ENCODE peak calls at places on chromosomes 6 and 20, in nine cellular contexts. N is tibial artery; T is MM.1S; X is keratinocyte; U is Panc1; S is A549; M is neuronal stem cell; O is CD8-positive, alpha-beta memory T cell; Y is pancreas. B is an unnamed sample.

GRCh38 chr6:45504947-45505346 is 127.2 kb upstream of the SUPT3H start:
- DNase-seq in N (no peak), T (no peak), X (no peak), U (no peak), S (no peak), M (peak; percentile 49), O (no peak), Y (no peak), B (no peak)

GRCh38 chr20:23033918-23034317 is 1.2 kb upstream of the SSTR4 start:
- DNase-seq in N (no peak), T (no peak), X (no peak), U (no peak), S (no peak), M (no peak), O (no peak), Y (no peak), B (no peak)

GRCh38 chr20:21505810-21506530 is 7.9 kb downstream of the NKX2-2 start:
- DNase-seq in N (no peak), T (peak; percentile 66), X (no peak), U (no peak), S (peak; percentile 80), M (peak; percentile 73), O (peak; percentile 49), Y (peak; percentile 75), B (peak; percentile 46)

GRCh38 chr20:58150772-58151171 is 77.7 kb downstream of the ANKRD60 start:
- DNase-seq in N (no peak), T (no peak), X (no peak), U (no peak), S (no peak), M (peak; percentile 36), O (no peak), Y (no peak), B (no peak)

GRCh38 chr20:49233226-49233625 is 14.0 kb downstream of the DDX27 start:
- DNase-seq in N (no peak), T (no peak), X (no peak), U (no peak), S (no peak), M (no peak), O (no peak), Y (no peak), B (no peak)

GRCh38 chr6:13383280-13384163 is 55.2 kb upstream of the TBC1D7 start:
- DNase-seq in N (no peak), T (peak; percentile 91), X (no peak), U (no peak), S (no peak), M (no peak), O (peak; percentile 52), Y (no peak), B (no peak)

GRCh38 chr20:41428285-41428684 is 61.7 kb upstream of the EMILIN3 start:
- DNase-seq in N (no peak), T (no peak), X (peak; percentile 28), U (no peak), S (peak; percentile 22), M (no peak), O (peak; percentile 6), Y (no peak), B (no peak)

GRCh38 chr6:143940011-143940597 is 68.0 kb downstream of the PLAGL1 start:
- DNase-seq in N (no peak), T (peak; percentile 58), X (no peak), U (peak; percentile 28), S (peak; percentile 65), M (no peak), O (peak; percentile 45), Y (no peak), B (no peak)

GRCh38 chr20:56348306-56348695 is 10.5 kb upstream of the FAM210B start:
- DNase-seq in N (no peak), T (no peak), X (no peak), U (no peak), S (no peak), M (no peak), O (no peak), Y (no peak), B (no peak)

GRCh38 chr6:31079656-31080261 is 32.6 kb downstream of the C6orf15 start:
- DNase-seq in N (peak; percentile 76), T (peak; percentile 70), X (no peak), U (no peak), S (peak; percentile 55), M (peak; percentile 65), O (peak; percentile 49), Y (peak; percentile 63), B (peak; percentile 48)

GRCh38 chr6:33162471-33162870 is 29.8 kb downstream of the COL11A2 start:
- DNase-seq in N (no peak), T (no peak), X (no peak), U (no peak), S (no peak), M (no peak), O (no peak), Y (no peak), B (no peak)

GRCh38 chr6:138346302-138347195 is 31.2 kb upstream of the SMIM28 start:
- DNase-seq in N (no peak), T (peak; percentile 76), X (no peak), U (no peak), S (no peak), M (no peak), O (no peak), Y (no peak), B (no peak)

GRCh38 chr20:46578745-46579144 is 28.3 kb upstream of the OCSTAMP start:
- DNase-seq in N (no peak), T (no peak), X (no peak), U (no peak), S (no peak), M (no peak), O (no peak), Y (no peak), B (no peak)
- H3K4me3 ChIP-seq in N (no peak overlapping the region), T (no peak overlapping the region), X (no peak overlapping the region), U (no peak overlapping the region), S (no peak overlapping the region), M (no peak overlapping the region), O (no peak overlapping the region), Y (no peak overlapping the region), B (no peak overlapping the region)

GRCh38 chr6:168851460-168852103 is 402.1 kb downstream of the THBS2 start:
- DNase-seq in N (no peak), T (peak; percentile 6), X (no peak), U (no peak), S (no peak), M (no peak), O (no peak), Y (no peak), B (no peak)

GRCh38 chr6:168848797-168849196 is 404.8 kb downstream of the THBS2 start:
- DNase-seq in N (no peak), T (no peak), X (no peak), U (no peak), S (no peak), M (no peak), O (no peak), Y (no peak), B (no peak)

GRCh38 chr6:168852336-168852884 is 401.2 kb downstream of the THBS2 start:
- DNase-seq in N (no peak), T (no peak), X (no peak), U (no peak), S (no peak), M (no peak), O (no peak), Y (no peak), B (no peak)

GRCh38 chr6:168849459-168849858 is 404.2 kb downstream of the THBS2 start:
- DNase-seq in N (no peak), T (no peak), X (no peak), U (no peak), S (no peak), M (no peak), O (no peak), Y (no peak), B (no peak)
- H3K27ac ChIP-seq in N (no peak overlapping the region), T (no peak overlapping the region), X (no peak overlapping the region), U (no peak overlapping the region), S (no peak overlapping the region), M (no peak overlapping the region), O (no peak overlapping the region), Y (no peak overlapping the region), B (no peak overlapping the region)

GRCh38 chr20:11918280-11918952 is 723 bp downstream of the BTBD3 start:
- DNase-seq in N (no peak), T (no peak), X (no peak), U (no peak), S (no peak), M (no peak), O (no peak), Y (no peak), B (no peak)
- H3K4me3 ChIP-seq in N (peak overlapping the region; percentile 21), T (peak overlapping the region; percentile 68), X (no peak overlapping the region), U (no peak overlapping the region), S (no peak overlapping the region), M (no peak overlapping the region), O (no peak overlapping the region), Y (peak overlapping the region; percentile 37), B (peak overlapping the region; percentile 57)

DNA sequence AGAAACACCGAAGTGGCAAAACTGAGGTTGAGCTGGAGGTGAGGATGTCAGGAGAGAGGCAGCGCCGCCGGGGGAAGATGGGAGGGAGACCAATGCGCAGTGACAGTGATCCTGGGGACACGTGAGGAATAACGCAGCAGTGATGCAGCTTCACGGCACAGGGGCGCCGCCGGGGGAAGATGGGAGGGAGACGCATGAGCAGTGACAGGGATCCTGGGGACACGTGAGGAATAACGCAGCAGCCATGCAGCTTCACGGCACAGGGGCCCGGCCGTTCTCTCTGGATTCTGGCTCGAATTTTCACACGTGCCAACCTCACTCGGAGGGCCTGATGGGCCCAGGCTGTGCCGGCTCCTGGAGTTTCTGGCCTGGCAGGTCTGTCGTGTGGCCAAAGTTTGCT is 94.7 kb downstream of the SMOC2 start:
- DNase-seq in N (no peak), T (no peak), X (no peak), U (no peak), S (no peak), M (no peak), O (no peak), Y (no peak), B (no peak)
- H3K27ac ChIP-seq in N (peak overlapping the region; percentile 66), T (no peak overlapping the region), X (no peak overlapping the region), U (no peak overlapping the region), S (no peak overlapping the region), M (no peak overlapping the region), O (no peak overlapping the region), Y (no peak overlapping the region), B (peak overlapping the region; percentile 10)

GRCh38 chr20:25036331-25036936 is 21.5 kb downstream of the ACSS1 start:
- DNase-seq in N (peak; percentile 66), T (peak; percentile 12), X (no peak), U (no peak), S (no peak), M (no peak), O (no peak), Y (no peak), B (no peak)
- H3K4me3 ChIP-seq in N (no peak overlapping the region), T (peak overlapping the region; percentile 41), X (no peak overlapping the region), U (no peak overlapping the region), S (no peak overlapping the region), M (no peak overlapping the region), O (peak overlapping the region; percentile 35), Y (no peak overlapping the region), B (peak overlapping the region; percentile 4)

B was measured in heart left ventricle.